ENCODE peak calls at places on chromosomes 7 and 10, in four cellular contexts. One of them, this sample, is unnamed.

GRCh38 chr10:96299383-96299782 is 4.9 kb upstream of the DNTT start:
- DNase-seq in Panc1: no peak
- DNase-seq in HepG2: no peak
- DNase-seq in K562: no peak
- DNase-seq in this sample: no peak

GRCh38 chr10:70562036-70562710 is 40.4 kb downstream of the PRF1 start:
- DNase-seq in Panc1: no peak
- DNase-seq in K562: no peak
- DNase-seq in HepG2: no peak
- DNase-seq in this sample: no peak

GRCh38 chr10:70669732-70670317 is 2.5 kb upstream of the ADAMTS14 start:
- DNase-seq in Panc1: no peak
- DNase-seq in HepG2: no peak
- DNase-seq in K562: no peak
- DNase-seq in this sample: no peak

GRCh38 chr7:6106140-6106904 is 75.1 kb downstream of the ANKRD61 start:
- DNase-seq in K562: peak; percentile 76
- DNase-seq in HepG2: peak; percentile 64
- DNase-seq in Panc1: no peak
- DNase-seq in this sample: peak; percentile 71

GRCh38 chr7:2968616-2969397 is 74.9 kb downstream of the CARD11 start:
- DNase-seq in HepG2: no peak
- DNase-seq in Panc1: no peak
- DNase-seq in K562: no peak
- DNase-seq in this sample: no peak

GRCh38 chr7:82527831-82528230 is 84.3 kb upstream of the CACNA2D1 start:
- DNase-seq in K562: no peak
- DNase-seq in Panc1: no peak
- DNase-seq in HepG2: no peak
- DNase-seq in this sample: no peak

GRCh38 chr10:121490906-121491519 is 107.2 kb downstream of the FGFR2 start:
- DNase-seq in HepG2: no peak
- DNase-seq in K562: no peak
- DNase-seq in Panc1: no peak
- DNase-seq in this sample: no peak

GRCh38 chr10:76577455-76577854 is 1060.2 kb downstream of the KCNMA1 start:
- DNase-seq in HepG2: no peak
- DNase-seq in K562: no peak
- DNase-seq in Panc1: no peak
- DNase-seq in this sample: no peak

GRCh38 chr7:44284881-44285541 is 40.4 kb downstream of the CAMK2B start:
- DNase-seq in Panc1: no peak
- DNase-seq in HepG2: no peak
- DNase-seq in K562: no peak
- DNase-seq in this sample: no peak

GRCh38 chr7:1485156-1485555 is 19.0 kb downstream of the INTS1 start:
- DNase-seq in Panc1: no peak
- DNase-seq in HepG2: no peak
- DNase-seq in K562: no peak
- DNase-seq in this sample: no peak

GRCh38 chr7:1489336-1489735 is 14.9 kb downstream of the INTS1 start:
- DNase-seq in K562: no peak
- DNase-seq in Panc1: no peak
- DNase-seq in HepG2: no peak
- DNase-seq in this sample: no peak

GRCh38 chr7:1488016-1488415 is 16.2 kb downstream of the INTS1 start:
- DNase-seq in K562: no peak
- DNase-seq in HepG2: no peak
- DNase-seq in Panc1: no peak
- DNase-seq in this sample: no peak

GRCh38 chr7:1486571-1486970 is 17.6 kb downstream of the INTS1 start:
- DNase-seq in HepG2: no peak
- DNase-seq in K562: no peak
- DNase-seq in Panc1: no peak
- DNase-seq in this sample: no peak

DNA sequence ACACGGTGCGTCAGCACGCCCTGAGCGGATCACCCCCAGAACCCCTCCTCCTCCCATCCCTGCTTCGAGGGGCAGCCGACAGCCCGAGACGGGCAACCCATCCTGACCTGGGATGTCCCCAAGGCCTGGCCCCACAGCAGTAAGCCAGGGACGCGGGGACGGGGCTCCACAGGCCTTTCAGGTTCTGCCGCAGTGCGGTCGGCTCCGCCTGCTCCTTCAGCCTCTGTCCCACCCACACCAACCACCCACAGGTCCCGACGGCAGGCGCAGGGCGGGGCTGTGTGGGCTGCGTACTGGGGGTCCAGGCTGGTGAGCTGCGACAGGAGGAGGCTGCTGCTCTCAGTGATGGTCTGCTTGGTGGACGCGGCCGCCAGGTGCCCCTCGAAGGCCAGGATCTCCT is 16.7 kb downstream of the INTS1 start:
- DNase-seq in K562: no peak
- DNase-seq in HepG2: no peak
- DNase-seq in Panc1: no peak
- DNase-seq in this sample: no peak
- TF ChIP-seq TCF7L2 in K562: no peak
- TF ChIP-seq TCF7L2 in HepG2: no peak
- TF ChIP-seq TCF7L2 in Panc1: no peak
- TF ChIP-seq TCF7L2 in this sample: no peak

GRCh38 chr10:92729886-92730285 is 40.1 kb downstream of the HHEX start:
- DNase-seq in Panc1: no peak
- DNase-seq in K562: no peak
- DNase-seq in HepG2: no peak
- DNase-seq in this sample: no peak

GRCh38 chr10:92732958-92733357 is 43.2 kb downstream of the HHEX start:
- DNase-seq in Panc1: no peak
- DNase-seq in K562: no peak
- DNase-seq in HepG2: no peak
- DNase-seq in this sample: no peak

GRCh38 chr10:92727141-92727540 is 37.4 kb downstream of the HHEX start:
- DNase-seq in K562: no peak
- DNase-seq in HepG2: no peak
- DNase-seq in Panc1: no peak
- DNase-seq in this sample: no peak

GRCh38 chr10:92722349-92722748 is 32.6 kb downstream of the HHEX start:
- DNase-seq in K562: no peak
- DNase-seq in Panc1: no peak
- DNase-seq in HepG2: no peak
- DNase-seq in this sample: no peak

DNA sequence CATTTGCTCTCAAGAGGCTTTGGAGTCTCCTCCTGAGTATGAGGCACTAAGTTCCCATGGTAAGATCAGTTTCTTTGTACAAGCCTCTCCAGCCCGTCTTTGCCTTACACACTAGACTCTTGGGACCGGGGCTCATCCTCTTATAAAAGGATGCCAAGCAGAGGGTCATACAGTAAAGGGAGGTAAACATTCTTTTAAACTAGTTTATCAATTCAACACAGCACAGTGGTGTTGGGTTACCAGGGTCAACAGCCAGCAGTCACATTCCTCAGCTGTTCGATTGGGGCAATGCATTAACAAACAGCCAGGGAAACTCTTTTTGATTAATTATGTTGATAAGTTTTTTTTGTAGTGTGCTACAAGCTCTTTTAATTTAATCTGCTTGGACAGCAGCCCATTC is 37.8 kb downstream of the HHEX start:
- DNase-seq in K562: peak; percentile 12
- DNase-seq in HepG2: peak; percentile 28
- DNase-seq in Panc1: no peak
- DNase-seq in this sample: no peak
- TF ChIP-seq TCF7L2 in K562: no peak
- TF ChIP-seq TCF7L2 in HepG2: no peak
- TF ChIP-seq TCF7L2 in Panc1: no peak
- TF ChIP-seq TCF7L2 in this sample: no peak

DNA sequence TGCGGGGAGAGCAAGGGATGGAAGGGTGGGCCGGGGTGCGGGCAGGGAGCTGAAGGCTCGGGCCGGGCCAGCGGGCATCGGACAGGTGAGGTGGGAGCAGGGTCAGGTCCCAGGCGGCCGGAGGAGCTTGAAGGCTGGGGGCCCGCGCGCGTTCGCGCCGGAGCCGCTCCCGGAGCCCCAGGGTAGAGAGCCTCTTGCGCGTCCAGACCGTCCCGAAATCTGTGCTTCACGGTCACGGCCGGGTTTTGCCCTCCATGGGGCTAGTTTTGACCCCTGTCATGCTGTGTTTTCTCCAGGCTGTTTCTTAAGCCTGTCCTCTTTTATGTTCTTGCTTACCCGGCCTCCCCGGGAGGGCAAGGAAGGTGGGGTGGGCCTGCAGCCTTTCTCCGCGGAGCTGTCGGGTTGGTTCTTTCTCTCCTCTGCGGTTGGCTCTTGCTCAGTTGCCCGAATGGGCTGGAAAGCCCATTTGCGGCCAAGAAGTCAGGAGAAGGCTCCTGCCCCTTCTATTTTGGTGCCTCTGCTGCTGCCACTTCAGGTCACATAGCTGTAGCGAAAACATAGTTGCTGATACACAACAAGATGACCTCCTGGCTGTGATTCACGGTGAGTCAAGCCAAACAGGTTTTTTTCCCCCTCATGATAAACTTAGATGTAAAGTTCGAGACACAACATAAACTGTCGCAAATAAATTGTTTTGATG is 650 bp downstream of the UBE2D1 start:
- DNase-seq in Panc1: peak; percentile 30
- DNase-seq in HepG2: peak; percentile 28
- DNase-seq in K562: peak; percentile 33
- DNase-seq in this sample: peak; percentile 27
- TF ChIP-seq TCF7L2 in Panc1: no peak
- TF ChIP-seq TCF7L2 in HepG2: no peak
- TF ChIP-seq TCF7L2 in K562: no peak
- TF ChIP-seq TCF7L2 in this sample: no peak

GRCh38 chr10:73094986-73095478 is 1.6 kb downstream of the P4HA1 start:
- DNase-seq in K562: no peak
- DNase-seq in Panc1: no peak
- DNase-seq in HepG2: no peak
- DNase-seq in this sample: no peak
- TF ChIP-seq TCF7L2 in K562: no peak
- TF ChIP-seq TCF7L2 in Panc1: no peak
- TF ChIP-seq TCF7L2 in HepG2: no peak
- TF ChIP-seq TCF7L2 in this sample: no peak

GRCh38 chr7:120168066-120168465 is 104.9 kb upstream of the KCND2 start:
- DNase-seq in HepG2: no peak
- DNase-seq in Panc1: no peak
- DNase-seq in K562: no peak
- DNase-seq in this sample: no peak

GRCh38 chr7:120165231-120165630 is 107.7 kb upstream of the KCND2 start:
- DNase-seq in HepG2: no peak
- DNase-seq in K562: no peak
- DNase-seq in Panc1: no peak
- DNase-seq in this sample: no peak

GRCh38 chr7:120171406-120171805 is 101.6 kb upstream of the KCND2 start:
- DNase-seq in K562: no peak
- DNase-seq in Panc1: no peak
- DNase-seq in HepG2: no peak
- DNase-seq in this sample: peak; percentile 6

GRCh38 chr7:120170384-120170783 is 102.6 kb upstream of the KCND2 start:
- DNase-seq in K562: no peak
- DNase-seq in Panc1: no peak
- DNase-seq in HepG2: no peak
- DNase-seq in this sample: no peak

GRCh38 chr7:120170849-120171248 is 102.1 kb upstream of the KCND2 start:
- DNase-seq in HepG2: no peak
- DNase-seq in K562: no peak
- DNase-seq in Panc1: no peak
- DNase-seq in this sample: no peak
- TF ChIP-seq TCF7L2 in HepG2: no peak
- TF ChIP-seq TCF7L2 in K562: no peak
- TF ChIP-seq TCF7L2 in Panc1: no peak
- TF ChIP-seq TCF7L2 in this sample: no peak

This sample was measured in HCT116.